ENCODE peak calls at places on chromosomes 6 and 20, in five cellular contexts. E is cardiac muscle cell, L is testis, Z is left ventricle myocardium inferior, F is K562. A is an unnamed sample. For H3K27me3 and H3K36me3, the result is how much of the 10 kb centered on the place peaks cover.

GRCh38 chr6:38432479-38432878 is 207.2 kb downstream of the BTBD9 start:
- DNase-seq in E (no peak), L (no peak), Z (no peak), F (no peak), A (no peak)

GRCh38 chr6:135334169-135334568 is 153.1 kb downstream of the MYB start:
- DNase-seq in E (no peak), L (no peak), Z (no peak), F (no peak), A (no peak)

GRCh38 chr20:57388953-57389694 is 2.1 kb upstream of the RBM38 start:
- DNase-seq in E (peak), L (peak), Z (peak), F (peak), A (peak)

GRCh38 chr6:110618591-110619267 is 142.3 kb upstream of the SLC22A16 start:
- DNase-seq in E (peak), L (no peak), Z (no peak), F (no peak), A (peak)

GRCh38 chr20:63546686-63547483 is 664 bp downstream of the SRMS start:
- DNase-seq in E (no peak), L (no peak), Z (no peak), F (no peak), A (no peak)

GRCh38 chr6:156396068-156396771 is 381.0 kb upstream of the ARID1B start:
- DNase-seq in E (no peak), L (no peak), Z (no peak), F (no peak), A (peak)

GRCh38 chr6:40394381-40394780 is 192.8 kb downstream of the LRFN2 start:
- DNase-seq in E (no peak), L (no peak), Z (no peak), F (no peak), A (no peak)

GRCh38 chr20:57031867-57032355 is 234.5 kb downstream of the BMP7 start:
- DNase-seq in E (no peak), L (no peak), Z (no peak), F (no peak), A (no peak)

GRCh38 chr6:81865712-81866111 is 113.2 kb upstream of the TENT5A start:
- DNase-seq in E (no peak), L (no peak), Z (no peak), F (no peak), A (no peak)

GRCh38 chr6:43727634-43728033 is 40.0 kb upstream of the MRPS18A start:
- DNase-seq in E (no peak), L (no peak), Z (no peak), F (no peak), A (no peak)

GRCh38 chr6:38578075-38578474 is 61.7 kb downstream of the BTBD9 start:
- DNase-seq in E (no peak), L (no peak), Z (no peak), F (peak), A (no peak)

GRCh38 chr6:142301421-142302391 is at the start of gene ADGRG6:
- DNase-seq in E (peak), L (peak), Z (peak), F (peak), A (peak)

GRCh38 chr6:22362361-22362760 is 65.5 kb upstream of the PRL start:
- DNase-seq in E (no peak), L (no peak), Z (no peak), F (no peak), A (no peak)

GRCh38 chr6:160427312-160428068 is 79.3 kb downstream of the SLC22A3 start:
- DNase-seq in E (no peak), L (no peak), Z (peak), F (no peak), A (no peak)

GRCh38 chr6:69867075-69867911 is 937 bp downstream of the COL19A1 start:
- DNase-seq in E (peak), L (peak), Z (peak), F (peak), A (peak)

GRCh38 chr20:62824476-62825287 is 7.8 kb downstream of the COL9A3 start:
- DNase-seq in E (peak), L (no peak), Z (no peak), F (peak), A (peak)

GRCh38 chr6:166375013-166375412 is 7.7 kb downstream of the MPC1 start:
- DNase-seq in E (no peak), L (no peak), Z (no peak), F (no peak), A (no peak)

GRCh38 chr6:3789018-3789895 is 37.7 kb upstream of the PXDC1 start:
- DNase-seq in E (no peak), L (no peak), Z (no peak), F (no peak), A (no peak)

GRCh38 chr20:38049800-38050199 is 16.3 kb downstream of the RPRD1B start:
- DNase-seq in E (no peak), L (no peak), Z (no peak), F (no peak), A (no peak)

DNA sequence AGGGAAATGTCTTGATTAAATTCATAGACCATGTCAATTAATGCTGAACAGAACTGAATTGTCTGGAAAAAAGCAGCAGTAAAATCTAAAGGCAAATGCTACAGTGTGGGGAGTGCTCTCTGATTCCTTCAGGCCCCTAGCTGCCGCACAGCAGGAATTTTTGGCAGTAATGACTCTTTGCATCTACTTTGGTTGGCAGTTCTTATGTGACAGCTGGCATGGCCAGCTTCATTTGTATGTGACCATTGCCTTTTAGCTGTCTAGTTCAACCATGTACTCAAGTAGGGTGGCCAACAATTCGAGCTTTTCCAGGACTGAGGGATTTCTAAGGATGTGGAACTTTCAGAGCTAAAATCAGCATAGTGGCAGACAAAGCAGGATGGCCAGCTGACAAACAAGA is 499.1 kb upstream of the MAN1A1 start:
- DNase-seq in E (no peak), L (no peak), Z (no peak), F (no peak), A (no peak)
- H3K4me3 ChIP-seq in E (no peak), L (no peak), Z (no peak), F (no peak), A (no peak)

DNA sequence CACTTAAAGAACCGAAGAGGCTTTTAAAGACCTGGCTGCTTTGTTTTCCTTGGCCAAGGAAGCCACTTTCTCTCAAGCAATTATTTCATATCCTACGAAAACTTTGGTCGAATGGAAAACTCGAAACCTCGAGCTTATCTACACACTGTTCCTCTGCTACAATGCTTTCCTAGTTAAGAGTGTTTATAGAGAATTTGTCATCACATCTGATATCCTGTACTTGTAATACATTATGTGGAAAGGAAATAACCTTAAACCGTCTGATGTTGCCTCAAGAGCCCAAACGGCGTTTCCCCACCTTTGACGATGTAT is 28.1 kb downstream of the TFAP2B start:
- DNase-seq in E (no peak), L (no peak), Z (no peak), F (no peak), A (no peak)
- H3K27me3 ChIP-seq in E (half or more), L (under half), Z (half or more), F (under half), A (half or more)

DNA sequence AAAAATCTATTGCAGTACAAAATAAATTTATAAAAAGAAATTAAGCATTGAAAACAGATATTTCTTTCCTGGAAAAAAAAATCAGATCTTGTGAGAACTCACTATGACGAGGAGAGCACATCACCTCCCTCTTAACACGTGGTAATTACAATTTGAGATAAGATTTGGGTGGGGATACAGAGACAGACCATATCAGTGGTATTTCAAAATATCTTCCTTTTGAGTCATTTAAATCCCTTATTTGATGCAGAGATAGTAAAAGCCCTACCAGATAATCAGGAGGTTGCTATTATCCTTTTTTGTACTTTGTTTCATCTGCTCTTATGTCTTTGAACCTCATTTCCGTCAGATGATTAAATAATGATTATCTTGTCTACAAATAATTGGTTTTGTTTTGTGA is 800.4 kb downstream of the KIF16B start:
- DNase-seq in E (no peak), L (no peak), Z (no peak), F (no peak), A (no peak)
- H3K36me3 ChIP-seq in E (under half), L (under half), Z (under half), F (under half), A (under half)

GRCh38 chr6:28643017-28643740 is 117.5 kb downstream of the GPX5 start:
- DNase-seq in E (no peak), L (peak), Z (no peak), F (peak), A (peak)
- H3K4me3 ChIP-seq in E (no peak), L (no peak), Z (no peak), F (no peak), A (peak)

GRCh38 chr6:41630069-41630468 is 8.2 kb upstream of the MDFI start:
- DNase-seq in E (no peak), L (no peak), Z (no peak), F (no peak), A (no peak)
- H3K27me3 ChIP-seq in E (under half), L (under half), Z (under half), F (half or more), A (under half)

DNA sequence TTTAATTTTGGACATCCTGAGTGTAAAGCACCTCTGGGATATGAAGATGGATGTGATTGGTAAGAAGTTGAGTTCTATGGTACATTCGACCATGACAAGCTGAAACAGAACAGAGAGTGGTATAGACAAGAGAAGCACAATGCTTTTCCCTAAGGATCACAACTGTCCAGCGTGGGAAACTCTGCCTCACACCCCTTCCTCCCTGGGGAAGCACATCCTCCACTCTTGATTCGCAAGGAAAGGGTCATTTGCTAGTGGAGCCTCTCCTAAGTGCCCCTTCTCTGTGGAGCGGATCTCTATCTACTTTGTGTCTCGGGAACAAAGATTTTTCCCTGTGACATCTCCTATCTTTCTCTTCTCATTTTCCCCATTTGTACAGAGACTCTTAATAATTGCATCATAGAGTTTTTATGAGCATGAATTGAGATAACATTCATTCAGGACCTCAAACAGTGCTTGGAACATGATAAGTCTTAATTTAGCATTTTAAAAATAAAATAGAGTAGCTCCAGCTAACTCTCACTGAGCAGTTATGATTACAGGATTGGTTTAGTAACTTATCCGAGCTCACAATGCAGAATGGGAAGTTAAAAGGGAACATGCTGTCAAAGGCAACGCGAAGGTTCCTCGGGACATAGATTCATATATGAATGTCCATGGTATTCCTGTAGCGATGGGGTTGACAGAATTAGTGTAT is 775.2 kb downstream of the C6orf118 start:
- DNase-seq in E (no peak), L (no peak), Z (no peak), F (no peak), A (no peak)
- H3K36me3 ChIP-seq in E (under half), L (under half), Z (under half), F (under half), A (under half)

DNA sequence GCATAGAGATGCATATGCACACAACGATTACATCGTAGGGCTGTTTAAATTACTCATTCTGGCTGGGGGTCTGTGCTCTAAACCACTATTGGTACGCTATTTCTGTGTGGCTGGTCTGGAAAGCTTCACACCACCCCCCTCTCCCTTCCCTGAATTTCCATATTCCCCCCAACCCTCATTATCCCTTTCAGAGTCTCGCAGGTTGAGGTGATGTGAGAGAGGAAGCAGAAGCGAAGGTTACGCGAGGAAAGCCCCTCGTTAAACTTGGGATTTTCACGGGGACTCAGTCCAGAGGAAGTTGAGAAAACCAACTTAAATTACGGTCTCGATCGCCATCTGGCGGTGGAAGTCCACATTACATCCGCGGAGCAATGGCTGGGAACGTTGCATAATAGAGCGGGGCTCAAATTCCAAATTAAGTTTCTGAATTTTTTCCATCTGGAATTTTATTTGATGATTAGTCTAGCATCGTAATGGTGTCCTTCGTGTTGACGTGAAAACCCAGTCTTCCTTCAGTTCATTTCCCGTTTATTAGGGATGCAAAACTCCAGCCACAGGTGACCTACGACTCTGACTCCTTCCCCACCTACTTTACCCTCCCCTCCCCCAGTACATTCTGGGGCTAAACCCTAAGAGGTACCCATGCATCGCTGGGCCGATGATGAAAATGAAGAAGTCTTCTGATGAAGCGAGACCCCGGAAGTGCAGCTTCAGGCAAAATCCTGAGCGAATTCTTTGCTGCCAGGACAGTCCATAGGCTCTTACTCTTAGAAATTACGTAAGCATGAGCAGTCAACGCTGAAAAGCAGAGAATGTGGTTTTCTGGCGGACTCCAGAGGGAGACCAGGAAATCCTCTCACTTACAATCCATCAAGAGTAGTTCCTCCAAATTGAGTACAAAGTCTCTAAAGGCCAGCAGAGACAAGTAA is 19.7 kb downstream of the HLA-DOB start:
- DNase-seq in E (peak), L (peak), Z (peak), F (peak), A (peak)
- H3K4me3 ChIP-seq in E (no peak), L (no peak), Z (peak), F (no peak), A (peak)

DNA sequence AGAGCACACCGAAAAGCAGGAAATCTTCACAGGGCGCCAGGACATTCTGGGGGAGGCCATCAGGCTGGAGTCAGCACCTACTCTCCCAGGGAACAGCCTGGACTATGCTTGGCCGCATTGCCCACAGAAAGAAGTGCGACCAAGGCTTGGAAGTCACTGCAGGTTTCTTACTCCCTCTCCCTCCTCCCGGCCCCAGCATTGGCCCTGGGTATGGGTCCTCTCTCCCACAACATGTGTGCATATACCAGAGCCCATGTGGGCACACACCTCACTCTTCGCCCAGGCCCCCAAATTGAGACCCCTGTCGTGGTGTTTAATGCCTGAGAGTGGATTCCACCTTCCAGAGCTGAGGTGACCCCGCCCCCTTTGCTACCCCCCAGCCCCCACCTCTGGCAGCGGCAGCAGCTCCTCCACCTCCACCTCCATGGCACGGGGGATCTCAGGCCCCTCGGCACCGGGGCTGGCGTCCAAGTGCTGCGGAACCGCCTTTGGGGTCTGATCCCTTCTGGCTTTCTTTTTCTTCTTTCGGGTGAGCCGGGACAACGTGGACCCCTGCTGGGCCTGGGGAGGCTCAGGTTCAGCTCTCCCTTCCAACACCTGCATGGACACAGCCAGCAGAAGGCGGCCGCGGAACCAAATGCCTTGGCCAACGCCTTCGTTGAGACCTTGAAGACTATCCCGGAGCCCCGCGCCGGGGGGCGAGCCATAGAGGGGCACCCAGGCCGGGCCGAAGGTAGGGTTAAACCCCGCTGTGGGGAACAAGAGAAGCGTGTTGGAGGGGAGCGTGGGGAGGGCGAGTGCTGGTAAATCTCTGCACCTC is 15.2 kb upstream of the SPAG4 start:
- DNase-seq in E (no peak), L (no peak), Z (no peak), F (peak), A (peak)
- H3K27me3 ChIP-seq in E (under half), L (under half), Z (half or more), F (under half), A (under half)

GRCh38 chr6:35624341-35625070 is 64.2 kb downstream of the FKBP5 start:
- DNase-seq in E (peak), L (no peak), Z (no peak), F (no peak), A (peak)

GRCh38 chr6:35620706-35621105 is 68.0 kb downstream of the FKBP5 start:
- DNase-seq in E (no peak), L (no peak), Z (no peak), F (no peak), A (no peak)

DNA sequence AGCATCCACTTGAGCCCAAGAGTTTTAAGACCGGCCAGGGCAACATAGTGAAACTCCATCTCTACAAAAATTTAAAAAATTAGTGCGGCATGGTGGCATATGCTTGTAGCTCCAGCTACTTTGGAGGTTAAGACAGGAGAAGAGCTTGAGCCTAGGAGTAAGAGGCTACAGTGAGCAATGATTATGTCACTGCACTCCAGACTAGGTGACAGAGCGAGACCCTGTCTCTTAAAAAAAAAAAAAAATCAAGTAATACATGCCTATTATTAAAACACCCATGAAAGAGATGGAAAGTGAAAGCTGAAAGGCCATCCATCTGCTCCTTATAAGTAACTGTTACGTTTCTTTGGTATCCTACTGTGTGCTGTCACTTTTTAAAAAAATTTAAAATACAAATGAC is 66.4 kb downstream of the FKBP5 start:
- DNase-seq in E (no peak), L (no peak), Z (no peak), F (no peak), A (no peak)
- H3K36me3 ChIP-seq in E (under half), L (under half), Z (half or more), F (half or more), A (under half)

DNA sequence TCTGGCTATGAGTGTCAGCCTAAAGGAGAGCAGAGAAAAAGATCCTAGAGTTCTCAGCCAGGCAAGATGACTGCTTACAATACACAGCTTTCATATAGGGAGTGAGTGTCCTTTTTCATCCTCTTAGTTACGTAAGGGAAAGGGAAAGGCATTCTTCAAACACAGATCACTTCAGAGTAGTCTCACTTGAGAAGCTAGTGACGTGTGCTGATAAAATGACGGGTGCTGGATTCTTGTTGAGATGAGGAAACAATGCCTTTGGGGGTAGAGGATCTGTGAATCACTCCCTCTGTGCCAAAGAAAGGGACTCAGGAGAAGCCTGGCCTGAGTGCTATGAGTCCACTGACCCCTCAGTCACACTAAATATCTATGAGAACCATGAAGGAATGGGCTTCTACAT is 117.3 kb downstream of the QRSL1 start:
- DNase-seq in E (peak), L (no peak), Z (no peak), F (no peak), A (no peak)
- H3K4me3 ChIP-seq in E (no peak), L (no peak), Z (no peak), F (no peak), A (no peak)